ENCODE peak calls at places on chromosomes 2 and 18, in five cellular contexts. D is AG04450, C is fibroblast of pulmonary artery, H is lower lobe of right lung, V is type B pancreatic cell. L is an unnamed sample.
A peak's percentile ranks its signal among the peaks of the same experiment; 100 is the strongest.

GRCh38 chr2:228839506-228839905 is 431.6 kb downstream of the PID1 start:
- DNase-seq in D (no peak), H (no peak), C (no peak), V (no peak), L (no peak)

GRCh38 chr18:1002653-1003178 is 98.0 kb downstream of the ADCYAP1 start:
- DNase-seq in C (peak; percentile 60), D (no peak), H (no peak), V (no peak), L (peak; percentile 93)

GRCh38 chr18:63105636-63106316 is 213.8 kb downstream of the BCL2 start:
- DNase-seq in D (no peak), H (no peak), V (no peak), C (no peak), L (no peak)

GRCh38 chr2:25602333-25602723 is 71.0 kb downstream of the DTNB start:
- DNase-seq in D (no peak), H (no peak), C (no peak), V (no peak), L (no peak)

GRCh38 chr2:152715854-152716428 is 1.3 kb downstream of the PRPF40A start:
- DNase-seq in H (no peak), V (no peak), D (no peak), C (peak; percentile 32), L (peak; percentile 10)

GRCh38 chr2:23653326-23653725 is 268.3 kb downstream of the KLHL29 start:
- DNase-seq in C (no peak), H (no peak), D (no peak), V (no peak), L (no peak)

GRCh38 chr18:45631077-45631476 is 15.8 kb downstream of the SLC14A2 start:
- DNase-seq in H (no peak), V (no peak), C (no peak), D (no peak), L (no peak)

GRCh38 chr2:19548116-19548515 is 189.7 kb upstream of the OSR1 start:
- DNase-seq in H (no peak), C (no peak), V (no peak), D (no peak), L (no peak)

GRCh38 chr2:112065966-112066365 is 10.9 kb downstream of the TMEM87B start:
- DNase-seq in H (no peak), D (peak; percentile 67), V (no peak), C (peak; percentile 68), L (peak; percentile 62)

GRCh38 chr18:46481847-46482245 is 175.2 kb downstream of the LOXHD1 start:
- DNase-seq in V (no peak), C (peak; percentile 11), H (no peak), D (no peak), L (peak; percentile 55)

GRCh38 chr18:10927290-10927979 is 221.9 kb downstream of the PIEZO2 start:
- DNase-seq in H (no peak), D (peak; percentile 43), C (peak; percentile 86), V (no peak), L (peak; percentile 86)

GRCh38 chr18:67199993-67200617 is 316.4 kb downstream of the DSEL start:
- DNase-seq in V (no peak), H (no peak), D (peak; percentile 39), C (peak; percentile 83), L (peak; percentile 78)

GRCh38 chr2:175414872-175415487 is 233.5 kb upstream of the ATP5MC3 start:
- DNase-seq in C (peak; percentile 58), V (no peak), H (peak; percentile 63), D (peak; percentile 6), L (peak; percentile 66)

GRCh38 chr2:133167990-133168389 is 400.3 kb downstream of the NCKAP5 start:
- DNase-seq in C (peak; percentile 4), H (no peak), D (no peak), V (no peak), L (peak; percentile 23)

GRCh38 chr2:54673501-54673998 is 49.9 kb upstream of the EML6 start:
- DNase-seq in C (peak; percentile 93), H (peak; percentile 85), V (no peak), D (no peak), L (peak; percentile 94)

GRCh38 chr2:201500534-201500933 is 49.0 kb downstream of the STRADB start:
- DNase-seq in D (peak; percentile 13), V (no peak), H (no peak), C (peak; percentile 25), L (peak; percentile 8)

GRCh38 chr2:86017901-86018896 is 87.5 kb downstream of the POLR1A start:
- DNase-seq in D (no peak), H (peak; percentile 62), V (no peak), C (no peak), L (no peak)

GRCh38 chr2:156803243-156803642 is 367.1 kb downstream of the GPD2 start:
- DNase-seq in D (no peak), V (no peak), C (no peak), H (no peak), L (no peak)

GRCh38 chr2:64582774-64583340 is 58.7 kb downstream of the AFTPH start:
- DNase-seq in D (no peak), C (no peak), V (no peak), H (no peak), L (no peak)

GRCh38 chr2:215635071-215635787 is 199.4 kb upstream of the FN1 start:
- DNase-seq in H (no peak), D (no peak), C (no peak), V (no peak), L (no peak)

GRCh38 chr18:11322006-11322405 is 172.6 kb upstream of the PIEZO2 start:
- DNase-seq in D (no peak), H (no peak), V (no peak), C (no peak), L (no peak)

GRCh38 chr18:7256959-7257742 is 26.3 kb downstream of the LRRC30 start:
- DNase-seq in C (no peak), H (no peak), D (no peak), V (no peak), L (no peak)

GRCh38 chr18:56812674-56813073 is 161.5 kb downstream of the WDR7 start:
- DNase-seq in H (no peak), V (no peak), D (no peak), C (no peak), L (no peak)

GRCh38 chr2:121696410-121696930 is 40.2 kb downstream of the NIFK start:
- DNase-seq in D (no peak), C (no peak), V (no peak), H (no peak), L (no peak)
- TF ChIP-seq CTCF in D (no peak), C (no peak), V (no peak), H (no peak), L (no peak)

DNA sequence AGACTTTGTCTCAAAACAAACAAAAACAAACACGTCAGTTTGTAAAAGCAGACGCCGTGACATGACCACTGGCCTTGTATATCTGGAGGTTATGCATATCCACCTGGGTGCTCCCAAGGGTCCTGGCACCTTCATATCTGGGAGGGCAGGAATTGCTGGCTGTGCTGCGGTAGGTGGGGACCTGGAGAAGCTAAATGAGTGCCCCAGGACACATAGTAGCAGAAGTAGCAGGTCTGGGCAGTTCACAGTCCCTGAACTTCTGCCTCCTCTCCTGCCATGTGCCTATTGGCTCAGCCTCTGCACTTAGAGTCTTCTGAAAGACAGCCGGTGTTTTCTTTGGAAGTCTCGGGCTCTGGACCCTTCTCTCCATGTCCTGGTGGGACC is 30.9 kb upstream of the IL1R2 start:
- DNase-seq in D (no peak), C (no peak), H (no peak), V (no peak), L (no peak)
- TF ChIP-seq CTCF in D (no peak), C (no peak), H (no peak), V (no peak), L (no peak)

GRCh38 chr2:240567872-240568677 is at the start of gene RNPEPL1:
- DNase-seq in D (no peak), H (peak; percentile 68), V (peak; percentile 71), C (no peak), L (no peak)
- TF ChIP-seq CTCF in D (no peak), H (no peak), V (peak; percentile 26), C (no peak), L (peak; percentile 0)

GRCh38 chr2:193584001-193584400 is 1389.3 kb upstream of the TMEFF2 start:
- DNase-seq in H (no peak), D (no peak), V (no peak), C (peak; percentile 46), L (peak; percentile 17)
- TF ChIP-seq CTCF in H (no peak), D (no peak), V (no peak), C (peak; percentile 37), L (no peak)

GRCh38 chr2:42931818-42932195 is 139.4 kb upstream of the HAAO start:
- DNase-seq in H (no peak), V (no peak), D (no peak), C (no peak), L (no peak)
- TF ChIP-seq CTCF in H (no peak), V (no peak), D (no peak), C (no peak), L (no peak)

DNA sequence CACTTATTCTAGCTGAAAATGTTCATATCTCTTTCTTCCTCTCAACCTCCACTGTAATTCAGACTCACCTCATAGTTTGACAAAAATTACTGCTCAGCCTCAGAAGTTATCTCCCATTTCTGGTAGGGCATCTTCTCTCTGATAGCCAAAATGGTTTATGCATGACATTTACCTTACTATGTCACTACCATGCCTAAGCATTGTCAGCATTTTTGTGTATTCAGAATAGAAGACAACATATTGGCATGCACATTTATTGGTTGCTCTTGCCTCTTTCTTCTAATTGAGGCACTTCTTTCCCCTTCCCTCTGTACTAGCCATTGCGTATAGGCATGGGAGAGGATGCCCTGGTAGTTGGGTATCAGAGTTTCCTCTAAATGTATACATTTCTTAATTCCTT is 406.1 kb upstream of the DCC start:
- DNase-seq in H (no peak), V (no peak), D (no peak), C (no peak), L (no peak)
- TF ChIP-seq CTCF in H (no peak), V (no peak), D (no peak), C (no peak), L (no peak)